ENCODE peak calls at places on chromosomes 12 and 14, in eight cellular contexts. Y, J, C, H, X, K, B and E are unnamed samples.

GRCh38 chr12:108798551-108799221 is 58.7 kb downstream of the SSH1 start:
- DNase-seq in J (peak; percentile 86), Y (no peak), H (no peak), X (no peak), B (peak; percentile 95), C (no peak), K (no peak), E (no peak)

GRCh38 chr14:104296388-104297312 is 158.3 kb downstream of the KIF26A start:
- DNase-seq in X (no peak), K (no peak), Y (no peak), H (no peak), C (no peak), J (no peak), B (peak; percentile 47), E (no peak)

GRCh38 chr14:95530461-95531170 is 4.2 kb upstream of the GLRX5 start:
- DNase-seq in H (no peak), Y (no peak), J (no peak), B (no peak), X (no peak), K (no peak), C (no peak), E (no peak)

GRCh38 chr12:14845350-14845750 is 2.0 kb upstream of the ART4 start:
- DNase-seq in K (peak; percentile 30), C (no peak), Y (peak; percentile 65), J (peak; percentile 65), X (peak; percentile 33), H (peak; percentile 40), B (no peak), E (peak; percentile 59)

GRCh38 chr14:51066576-51066975 is 28.3 kb downstream of the TRIM9 start:
- DNase-seq in H (no peak), C (no peak), K (no peak), X (no peak), B (no peak), J (no peak), Y (no peak), E (no peak)

GRCh38 chr12:12915654-12916053 is 24.3 kb downstream of the GPRC5A start:
- DNase-seq in X (no peak), C (no peak), Y (no peak), H (no peak), B (no peak), J (no peak), K (no peak), E (no peak)

GRCh38 chr14:24399981-24400718 is 1.3 kb downstream of the NYNRIN start:
- DNase-seq in J (no peak), X (no peak), B (peak; percentile 58), Y (no peak), C (no peak), H (no peak), K (no peak), E (no peak)

GRCh38 chr12:113230315-113231274 is 9.3 kb downstream of the TPCN1 start:
- DNase-seq in K (no peak), X (no peak), C (no peak), H (no peak), Y (no peak), B (peak; percentile 46), J (no peak), E (no peak)

GRCh38 chr12:108611884-108612415 is 14.1 kb upstream of the TMEM119 start:
- DNase-seq in Y (no peak), H (no peak), X (peak; percentile 61), J (peak; percentile 89), C (peak; percentile 83), K (no peak), B (no peak), E (peak; percentile 85)

GRCh38 chr12:94761559-94761958 is 111.2 kb upstream of the TMCC3 start:
- DNase-seq in J (peak; percentile 88), Y (no peak), H (no peak), K (no peak), X (no peak), C (peak; percentile 34), B (no peak), E (peak; percentile 70)

GRCh38 chr14:92692822-92693226 is 55.6 kb downstream of the LGMN start:
- DNase-seq in K (peak; percentile 71), C (no peak), H (peak; percentile 50), B (peak; percentile 89), Y (peak; percentile 90), X (no peak), J (peak; percentile 29), E (no peak)

GRCh38 chr12:6326316-6326959 is 15.4 kb downstream of the TNFRSF1A start:
- DNase-seq in Y (no peak), K (no peak), X (no peak), H (no peak), C (no peak), B (peak; percentile 93), J (peak; percentile 52), E (peak; percentile 82)
- TF ChIP-seq POLR2A in Y (no peak), K (no peak), X (peak; percentile 7), H (no peak), C (no peak), B (no peak), J (no peak), E (no peak)

GRCh38 chr12:52245259-52245961 is 12.4 kb downstream of the KRT7 start:
- DNase-seq in H (no peak), C (no peak), X (no peak), Y (peak; percentile 77), K (peak; percentile 73), B (peak; percentile 64), J (no peak), E (no peak)

GRCh38 chr12:52243264-52243773 is 10.3 kb downstream of the KRT7 start:
- DNase-seq in J (peak; percentile 28), H (peak; percentile 83), X (no peak), Y (peak; percentile 45), K (peak; percentile 81), B (peak; percentile 61), C (no peak), E (no peak)

GRCh38 chr12:52244615-52244994 is 11.6 kb downstream of the KRT7 start:
- DNase-seq in Y (peak; percentile 46), B (peak; percentile 71), K (no peak), J (no peak), C (no peak), H (no peak), X (no peak), E (no peak)

GRCh38 chr12:52242442-52243263 is 9.6 kb downstream of the KRT7 start:
- DNase-seq in H (no peak), Y (no peak), C (no peak), X (no peak), K (no peak), B (peak; percentile 18), J (no peak), E (no peak)

GRCh38 chr12:52243774-52244614 is 11.0 kb downstream of the KRT7 start:
- DNase-seq in C (peak; percentile 99), J (peak; percentile 93), K (peak; percentile 91), Y (peak; percentile 94), X (peak; percentile 26), H (peak; percentile 93), B (peak; percentile 92), E (peak; percentile 95)
- TF ChIP-seq POLR2A in C (no peak), J (no peak), K (no peak), Y (peak; percentile 74), X (no peak), H (peak; percentile 33), B (no peak), E (no peak)

GRCh38 chr14:22509036-22509709 is 79.9 kb downstream of the DAD1 start:
- DNase-seq in K (no peak), J (no peak), C (no peak), H (no peak), X (no peak), B (no peak), Y (no peak), E (no peak)
- TF ChIP-seq POLR2A in K (no peak), J (no peak), C (no peak), H (no peak), X (no peak), B (no peak), Y (no peak), E (no peak)

DNA sequence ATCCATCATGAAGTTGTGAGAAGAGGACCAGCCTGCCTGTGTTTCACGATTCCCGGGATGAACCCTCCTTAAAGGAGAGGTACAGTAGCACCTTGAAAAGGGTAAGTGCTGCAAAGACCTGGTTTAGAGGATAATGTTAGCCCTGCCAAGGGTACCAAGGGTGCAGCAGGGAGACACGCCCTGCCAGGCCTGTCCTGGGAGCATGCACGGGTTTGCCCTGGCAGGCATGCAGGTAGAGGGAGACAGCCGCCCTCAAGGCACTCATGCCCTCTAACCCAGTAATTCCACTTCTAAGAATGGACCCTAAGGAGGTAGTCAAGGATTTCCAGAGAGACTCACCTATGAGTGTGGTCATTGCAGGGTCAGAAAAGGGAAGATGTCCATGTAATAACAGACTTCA is 65.0 kb downstream of the DIO3 start:
- DNase-seq in C (no peak), B (no peak), J (no peak), Y (no peak), K (no peak), X (no peak), H (no peak), E (no peak)
- TF ChIP-seq POLR2A in C (no peak), B (no peak), J (no peak), Y (no peak), K (no peak), X (no peak), H (no peak), E (no peak)

GRCh38 chr12:6850796-6851152 is 312 bp downstream of the CDCA3 start:
- DNase-seq in K (no peak), Y (no peak), X (no peak), H (no peak), B (no peak), C (no peak), J (no peak), E (no peak)

GRCh38 chr12:6851921-6852650 is at the start of gene USP5:
- DNase-seq in B (peak; percentile 100), K (peak; percentile 99), J (peak; percentile 100), Y (peak; percentile 99), H (peak; percentile 99), C (peak; percentile 94), X (peak; percentile 97), E (peak; percentile 100)

GRCh38 chr12:6852651-6853354 is 853 bp downstream of the USP5 start:
- DNase-seq in H (no peak), C (peak; percentile 58), X (no peak), J (peak; percentile 79), Y (no peak), B (peak; percentile 84), K (no peak), E (peak; percentile 58)

GRCh38 chr12:6849976-6850560 is 1.0 kb downstream of the CDCA3 start:
- DNase-seq in X (no peak), J (no peak), H (no peak), C (no peak), Y (no peak), B (no peak), K (no peak), E (no peak)

DNA sequence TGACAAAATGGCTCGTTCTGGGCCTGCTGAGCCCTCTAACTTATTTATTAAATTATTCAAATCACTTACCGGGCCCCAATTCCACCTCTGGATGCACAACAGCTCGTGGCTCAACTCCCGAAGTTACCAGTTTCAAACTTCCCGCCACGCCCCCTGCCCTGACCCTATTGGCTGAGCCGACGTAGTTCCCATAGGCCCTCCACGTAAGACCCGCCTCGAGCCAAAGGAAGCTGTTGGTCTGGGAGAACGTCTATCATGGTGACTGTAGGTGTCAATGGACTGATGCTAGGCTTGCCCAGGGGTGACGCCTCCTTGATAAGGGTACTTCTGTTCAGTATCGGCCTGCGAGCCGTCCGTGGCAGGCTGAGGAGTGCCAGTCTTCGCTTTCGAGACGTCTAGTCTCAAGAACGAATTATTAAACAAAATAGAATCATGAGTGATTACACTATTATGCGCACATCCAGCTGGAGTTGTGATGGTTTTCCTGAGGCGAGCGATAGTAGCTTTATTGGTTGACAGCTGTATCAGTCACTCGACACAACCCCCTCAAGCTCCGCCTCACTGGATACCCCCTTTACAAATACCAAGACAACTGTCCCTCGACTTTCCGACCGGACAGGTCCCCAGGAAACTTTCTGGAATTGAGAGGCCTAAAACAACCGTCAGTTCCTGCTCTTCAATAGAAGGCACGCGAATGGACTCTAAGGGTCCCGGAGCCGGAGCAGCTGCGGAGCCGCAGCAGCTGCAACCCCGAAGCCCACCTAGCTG is at the start of gene CDCA3:
- DNase-seq in H (peak; percentile 94), C (peak; percentile 98), X (peak; percentile 94), J (peak; percentile 98), B (peak; percentile 99), K (peak; percentile 97), Y (peak; percentile 96), E (peak; percentile 98)
- TF ChIP-seq POLR2A in H (peak; percentile 53), C (peak; percentile 87), X (peak; percentile 98), J (peak; percentile 84), B (peak; percentile 36), K (peak; percentile 24), Y (peak; percentile 80), E (peak; percentile 57)